ENCODE peak calls at places on chromosomes 11 and 22, in six cellular contexts. S is fibroblast of villous mesenchyme, C is astrocyte of the cerebellum, I is cardiac fibroblast, R is H1, T is body of pancreas. N is an unnamed sample.

GRCh38 chr11:28457481-28458145 is 349.4 kb downstream of the METTL15 start:
- DNase-seq in S (no peak), I (no peak), C (no peak), R (no peak), T (no peak), N (no peak)

GRCh38 chr11:64444838-64445441 is 86.0 kb downstream of the RPS6KA4 start:
- DNase-seq in C (no peak), T (peak), S (no peak), I (peak), R (no peak), N (peak)

GRCh38 chr11:64933935-64934693 is 1.6 kb downstream of the GPHA2 start:
- DNase-seq in C (no peak), I (no peak), S (no peak), R (no peak), T (no peak), N (no peak)

GRCh38 chr11:103779054-103779453 is 257.4 kb upstream of the DDI1 start:
- DNase-seq in T (no peak), I (no peak), R (no peak), S (no peak), C (peak), N (no peak)

GRCh38 chr11:7321708-7322448 is 70.2 kb downstream of the SYT9 start:
- DNase-seq in T (no peak), C (no peak), I (no peak), R (no peak), S (no peak), N (no peak)

GRCh38 chr11:35792148-35792845 is 129.7 kb downstream of the TRIM44 start:
- DNase-seq in R (no peak), T (peak), I (peak), S (no peak), C (no peak), N (no peak)

GRCh38 chr11:92340839-92341238 is 116.2 kb downstream of the FAT3 start:
- DNase-seq in I (peak), C (no peak), R (no peak), T (peak), S (peak), N (peak)

GRCh38 chr11:97234016-97234415 is 844.2 kb downstream of the JRKL start:
- DNase-seq in I (no peak), R (no peak), S (no peak), T (no peak), C (peak), N (no peak)

GRCh38 chr11:128463386-128463829 is 124.0 kb downstream of the ETS1 start:
- DNase-seq in S (peak), C (no peak), R (no peak), I (peak), T (peak), N (no peak)

GRCh38 chr22:42794551-42795510 is 62.2 kb downstream of the ARFGAP3 start:
- DNase-seq in R (no peak), S (no peak), C (no peak), T (no peak), I (no peak), N (no peak)
- TF ChIP-seq CTCF in R (peak), S (peak), C (no peak), T (no peak), I (peak), N (peak)

GRCh38 chr22:50251472-50252054 is 498 bp upstream of the HDAC10 start:
- DNase-seq in S (no peak), R (no peak), I (no peak), C (no peak), T (no peak), N (no peak)

GRCh38 chr22:50249382-50250248 is 1.4 kb downstream of the HDAC10 start:
- DNase-seq in T (no peak), I (no peak), R (no peak), C (no peak), S (no peak), N (no peak)

GRCh38 chr22:50248192-50249084 is 2.6 kb downstream of the HDAC10 start:
- DNase-seq in T (no peak), I (no peak), C (no peak), R (no peak), S (no peak), N (no peak)

GRCh38 chr22:50250555-50251471 is at the start of gene HDAC10:
- DNase-seq in R (no peak), C (no peak), I (peak), T (peak), S (peak), N (no peak)

DNA sequence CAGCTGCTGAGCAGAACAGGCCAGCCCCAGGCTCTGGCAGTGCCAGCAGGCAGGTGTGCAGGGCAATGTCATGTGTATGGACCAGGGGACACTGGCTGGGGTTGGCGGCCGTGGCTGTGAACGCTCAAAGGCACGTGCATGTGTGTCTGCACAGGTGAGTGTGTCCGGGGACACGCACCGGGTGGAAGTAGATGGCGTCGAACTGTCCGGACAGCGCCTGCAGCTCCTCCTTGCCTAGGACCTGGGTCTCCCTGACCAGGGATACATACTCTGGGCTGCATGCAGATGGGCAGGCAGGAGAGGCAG is 863 bp downstream of the HDAC10 start:
- DNase-seq in T (no peak), R (no peak), I (no peak), C (no peak), S (no peak), N (no peak)
- H3K4me3 ChIP-seq in T (no peak), R (peak), I (peak), C (peak), S (peak), N (peak)

DNA sequence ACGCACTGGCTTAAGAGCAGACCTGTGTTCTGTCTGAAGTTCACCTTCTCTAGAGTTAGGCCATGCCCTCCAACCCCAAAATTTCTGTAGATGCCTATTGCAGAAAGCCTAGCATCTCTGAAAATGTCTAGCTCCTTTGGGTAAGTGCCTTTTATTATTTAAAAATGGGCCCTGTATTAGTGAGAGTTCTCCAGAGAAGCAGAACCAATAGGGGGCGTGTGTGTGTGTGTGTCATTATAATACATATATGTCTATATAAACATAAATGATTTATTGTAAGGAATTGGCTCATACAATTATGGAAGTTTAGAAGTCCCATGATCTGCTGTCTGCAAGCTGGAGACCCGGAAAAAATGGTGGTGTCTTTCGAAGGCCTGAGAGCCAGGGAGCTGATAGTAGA is 144.7 kb downstream of the TTC17 start:
- DNase-seq in R (no peak), C (no peak), T (no peak), I (no peak), S (no peak), N (no peak)
- TF ChIP-seq CTCF in R (no peak), C (no peak), T (no peak), I (peak), S (peak), N (peak)

GRCh38 chr22:35663371-35663770 is 15.1 kb downstream of the APOL6 start:
- DNase-seq in R (no peak), C (no peak), I (peak), S (peak), T (no peak), N (no peak)
- H3K4me3 ChIP-seq in R (no peak), C (no peak), I (peak), S (no peak), T (no peak), N (no peak)

GRCh38 chr22:46561435-46561905 is 24.1 kb upstream of the CELSR1 start:
- DNase-seq in S (no peak), R (no peak), I (no peak), C (no peak), T (no peak), N (no peak)
- TF ChIP-seq CTCF in S (no peak), R (no peak), I (no peak), C (no peak), T (no peak), N (no peak)

GRCh38 chr11:75349540-75350116 is 1.8 kb downstream of the ARRB1 start:
- DNase-seq in T (no peak), R (no peak), S (no peak), C (no peak), I (no peak), N (no peak)
- H3K4me3 ChIP-seq in T (no peak), R (no peak), S (peak), C (no peak), I (no peak), N (peak)

GRCh38 chr11:58127350-58127749 is 2.0 kb upstream of the OR9I1 start:
- DNase-seq in S (no peak), R (no peak), C (no peak), T (no peak), I (no peak), N (no peak)
- TF ChIP-seq CTCF in S (no peak), R (no peak), C (no peak), T (no peak), I (no peak), N (no peak)

N was measured in HFF-Myc.